ENCODE peak calls at places on chromosomes 12 and 14, in nine cellular contexts. W, T, X, P, E, V, N, C and L are unnamed samples.

GRCh38 chr14:102694530-102695171 is 82.6 kb upstream of the TRAF3 start:
- DNase-seq in T (peak; percentile 85), C (peak; percentile 85), X (peak; percentile 50), E (peak; percentile 79), N (no peak), V (peak; percentile 73), W (no peak), P (no peak), L (peak; percentile 67)

GRCh38 chr12:79689477-79690155 is 1.1 kb downstream of the PAWR start:
- DNase-seq in E (peak; percentile 46), W (peak; percentile 37), C (peak; percentile 54), P (peak; percentile 80), X (peak; percentile 54), N (peak; percentile 75), T (peak; percentile 55), V (peak; percentile 55), L (peak; percentile 60)

GRCh38 chr12:13079440-13079906 is 24.0 kb downstream of the GSG1 start:
- DNase-seq in W (no peak), T (no peak), P (no peak), N (no peak), E (no peak), C (no peak), X (no peak), V (no peak), L (no peak)

GRCh38 chr12:68234140-68234539 is 8.5 kb upstream of the IL26 start:
- DNase-seq in V (no peak), E (no peak), T (no peak), N (no peak), X (no peak), P (no peak), C (no peak), W (no peak), L (no peak)

GRCh38 chr14:61585598-61586538 is 109.4 kb upstream of the HIF1A start:
- DNase-seq in P (peak; percentile 94), C (peak; percentile 79), X (peak; percentile 84), W (peak; percentile 76), N (peak; percentile 84), T (peak; percentile 77), V (peak; percentile 93), E (peak; percentile 88), L (peak; percentile 77)

GRCh38 chr12:64737539-64737938 is 21.7 kb downstream of the GNS start:
- DNase-seq in W (no peak), E (no peak), T (no peak), X (no peak), N (no peak), V (no peak), C (no peak), P (no peak), L (peak; percentile 64)

GRCh38 chr12:110928700-110929099 is 8.3 kb upstream of the MYL2 start:
- DNase-seq in T (no peak), C (no peak), V (no peak), W (peak; percentile 75), N (peak; percentile 84), E (no peak), P (peak; percentile 49), X (no peak), L (no peak)

GRCh38 chr12:107302649-107303386 is 209.5 kb upstream of the CRY1 start:
- DNase-seq in V (no peak), T (no peak), W (no peak), N (no peak), P (no peak), C (peak; percentile 22), X (peak; percentile 15), E (no peak), L (peak; percentile 49)

GRCh38 chr12:5586201-5586600 is 154.3 kb downstream of the NTF3 start:
- DNase-seq in V (peak; percentile 71), C (peak; percentile 42), X (peak; percentile 52), W (no peak), T (peak; percentile 36), E (no peak), P (no peak), N (no peak), L (peak; percentile 68)

GRCh38 chr12:20557076-20557475 is 138.1 kb upstream of the SLCO1C1 start:
- DNase-seq in X (no peak), E (no peak), W (no peak), V (no peak), P (no peak), N (no peak), T (no peak), C (no peak), L (no peak)

GRCh38 chr14:21846227-21846885 is 172.7 kb upstream of the OR4E1 start:
- DNase-seq in T (peak; percentile 17), V (peak; percentile 0), W (no peak), E (peak; percentile 7), X (no peak), P (no peak), N (peak; percentile 62), C (no peak), L (no peak)

GRCh38 chr14:21852775-21853174 is 179.2 kb upstream of the OR4E1 start:
- DNase-seq in C (no peak), X (no peak), P (no peak), W (no peak), T (peak; percentile 6), N (peak; percentile 47), E (no peak), V (no peak), L (no peak)

DNA sequence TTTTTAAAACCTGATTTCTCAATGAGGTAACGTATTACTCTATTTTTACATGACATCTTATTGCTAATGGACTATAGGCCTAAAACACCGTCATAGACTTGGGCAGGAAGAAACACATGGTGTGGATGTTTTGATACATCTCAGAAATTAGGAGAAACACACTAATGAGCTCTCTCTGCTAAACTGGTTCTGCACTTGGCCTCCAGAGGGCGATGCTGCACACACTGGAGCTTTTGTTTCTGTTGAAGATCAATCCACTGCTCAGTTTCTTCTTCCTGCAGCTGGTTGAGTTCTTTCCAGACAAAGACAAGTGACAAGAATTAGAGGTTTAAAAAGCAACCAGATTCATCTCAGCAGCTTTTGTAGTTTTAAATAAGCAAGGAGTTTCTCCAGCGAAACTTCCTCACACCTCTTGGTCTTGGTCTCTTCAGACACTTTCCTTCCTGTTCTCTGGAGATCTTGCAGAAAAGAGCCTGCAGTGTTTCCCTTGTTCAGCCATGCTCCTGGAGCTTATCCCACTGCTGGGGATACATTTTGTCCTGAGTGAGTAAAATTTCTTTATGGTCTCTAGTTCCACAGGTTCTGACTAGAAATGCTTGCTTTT is 178.5 kb upstream of the OR4E1 start:
- DNase-seq in T (peak; percentile 35), V (peak; percentile 20), N (peak; percentile 41), P (no peak), E (peak; percentile 37), W (peak; percentile 21), X (no peak), C (no peak), L (peak; percentile 39)
- H3K4me3 ChIP-seq in T (no peak overlapping the region), V (no peak overlapping the region), N (no peak overlapping the region), P (no peak overlapping the region), E (no peak overlapping the region), W (no peak overlapping the region), X (no peak overlapping the region), C (no peak overlapping the region), L (no peak overlapping the region)

DNA sequence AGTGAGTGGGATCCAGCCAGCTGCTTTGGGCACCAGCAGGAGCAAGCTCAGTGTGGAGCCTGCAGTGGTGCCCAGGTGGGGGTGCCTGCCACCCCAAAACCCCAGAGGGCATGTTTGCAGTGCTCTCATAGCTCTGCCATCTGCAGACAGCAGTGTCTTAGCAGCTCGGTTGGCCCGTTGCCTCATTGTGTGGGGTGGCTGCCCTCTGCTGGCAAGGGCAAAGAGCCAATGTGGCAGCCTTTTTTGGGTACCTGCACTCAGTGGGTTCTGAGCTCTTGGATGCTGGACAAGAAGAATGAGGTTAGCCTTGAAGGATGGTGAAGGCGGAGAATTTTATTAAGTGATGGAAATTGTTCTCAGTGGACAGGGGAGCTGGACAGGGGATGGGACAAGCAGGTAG is 52.3 kb downstream of the NEUROD4 start:
- DNase-seq in E (peak; percentile 15), X (peak; percentile 5), C (peak; percentile 36), T (peak; percentile 17), N (peak; percentile 79), V (no peak), P (peak; percentile 70), W (peak; percentile 56), L (peak; percentile 42)
- TF ChIP-seq CTCF in E (peak; percentile 34), X (peak; percentile 36), C (peak; percentile 34), T (peak; percentile 28), N (peak; percentile 15), V (no peak), P (peak; percentile 37), W (peak; percentile 39), L (peak; percentile 75)

GRCh38 chr12:55963760-55964159 is 2.1 kb downstream of the PMEL start:
- DNase-seq in W (no peak), E (no peak), P (no peak), X (no peak), V (no peak), N (no peak), T (no peak), C (no peak), L (no peak)

GRCh38 chr12:55966408-55967281 is at the start of gene CDK2:
- DNase-seq in N (peak; percentile 95), X (peak; percentile 71), W (peak; percentile 95), T (peak; percentile 81), E (peak; percentile 63), C (peak; percentile 92), V (peak; percentile 65), P (peak; percentile 97), L (peak; percentile 67)

GRCh38 chr12:55965941-55966407 is at the start of gene PMEL:
- DNase-seq in P (no peak), T (peak; percentile 11), V (no peak), C (peak; percentile 44), E (peak; percentile 11), N (no peak), X (no peak), W (no peak), L (no peak)

GRCh38 chr12:55969356-55969755 is 2.7 kb downstream of the CDK2 start:
- DNase-seq in C (no peak), P (no peak), T (no peak), E (no peak), N (no peak), W (no peak), X (no peak), V (no peak), L (no peak)

GRCh38 chr12:55965240-55965639 is 602 bp downstream of the PMEL start:
- DNase-seq in P (no peak), E (no peak), V (no peak), N (no peak), X (no peak), C (no peak), T (no peak), W (no peak), L (no peak)
- H3K4me3 ChIP-seq in P (no peak overlapping the region), E (no peak overlapping the region), V (no peak overlapping the region), N (no peak overlapping the region), X (no peak overlapping the region), C (no peak overlapping the region), T (no peak overlapping the region), W (no peak overlapping the region), L (no peak overlapping the region)

DNA sequence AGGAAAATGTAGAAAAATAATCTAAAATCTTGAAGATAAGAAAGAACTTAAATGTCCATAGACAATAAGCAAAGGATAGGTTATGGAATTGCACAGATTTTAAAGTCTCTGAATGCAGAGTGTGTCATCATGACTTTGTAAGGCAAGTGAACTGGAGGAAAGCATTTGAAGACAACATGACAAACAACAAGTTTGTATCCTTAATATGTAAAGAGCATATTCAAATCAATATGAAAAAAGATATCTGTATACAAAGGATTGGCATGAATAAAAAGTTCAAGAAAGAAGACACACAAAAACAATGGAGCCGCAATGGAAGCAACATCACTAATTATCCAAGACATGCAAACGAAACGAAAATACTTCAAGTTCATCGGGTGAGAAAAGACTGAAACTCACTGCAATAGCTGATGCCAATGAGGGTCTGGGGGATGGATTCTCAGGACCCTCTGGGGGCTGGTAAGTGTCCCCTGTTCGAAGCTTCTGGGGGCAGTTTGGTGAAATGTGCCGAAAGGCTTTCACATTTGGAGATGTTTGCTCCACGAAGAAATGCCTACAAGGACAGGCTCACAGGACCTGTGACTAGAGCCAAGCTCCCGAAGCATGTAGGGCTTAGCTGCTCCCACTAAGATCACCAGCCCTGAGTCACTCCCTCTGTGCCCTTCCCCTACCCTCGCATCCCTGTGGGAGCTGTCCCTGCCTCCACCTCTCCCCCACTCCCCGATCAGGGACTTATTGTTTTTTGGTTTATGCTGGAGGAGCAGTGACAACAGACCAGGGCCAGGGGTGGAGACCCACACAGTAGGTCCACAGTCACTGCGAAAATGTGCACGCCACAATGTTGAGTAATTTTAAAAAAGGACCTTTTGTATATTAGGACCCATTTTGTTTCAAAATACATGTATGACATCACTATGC is 345.7 kb upstream of the SFSWAP start:
- DNase-seq in N (peak; percentile 3), C (no peak), T (no peak), P (no peak), X (no peak), W (no peak), E (no peak), V (no peak), L (no peak)
- TF ChIP-seq CTCF in N (no peak), C (no peak), T (no peak), P (no peak), X (no peak), W (no peak), E (no peak), V (no peak), L (no peak)